ENCODE peak calls at places on chromosome 9, in seven cellular contexts. One of them, this sample, is unnamed.
A peak's percentile ranks its signal among the peaks of the same experiment; 100 is the strongest.

GRCh38 chr9:4334439-4334838 is 34.6 kb upstream of the GLIS3 start:
- DNase-seq in CD8-positive, alpha-beta memory T cell: no peak
- DNase-seq in ovary: peak; percentile 20
- DNase-seq in HuH-7.5: no peak
- DNase-seq in NCI-H446 treated with DMSO at 0.1 percent for 48 hours: no peak
- DNase-seq in left ventricle myocardium inferior: peak; percentile 36
- DNase-seq in AG10803: no peak
- DNase-seq in this sample: no peak

GRCh38 chr9:127651697-127652610 is 39.9 kb downstream of the STXBP1 start:
- DNase-seq in CD8-positive, alpha-beta memory T cell: no peak
- DNase-seq in ovary: no peak
- DNase-seq in HuH-7.5: no peak
- DNase-seq in NCI-H446 treated with DMSO at 0.1 percent for 48 hours: no peak
- DNase-seq in left ventricle myocardium inferior: no peak
- DNase-seq in AG10803: no peak
- DNase-seq in this sample: no peak

GRCh38 chr9:94639045-94639995 is at the start of gene FBP1:
- DNase-seq in CD8-positive, alpha-beta memory T cell: peak; percentile 19
- DNase-seq in ovary: no peak
- DNase-seq in HuH-7.5: no peak
- DNase-seq in NCI-H446 treated with DMSO at 0.1 percent for 48 hours: no peak
- DNase-seq in left ventricle myocardium inferior: peak; percentile 41
- DNase-seq in AG10803: no peak
- DNase-seq in this sample: no peak

GRCh38 chr9:129885018-129885669 is 49.9 kb downstream of the USP20 start:
- DNase-seq in CD8-positive, alpha-beta memory T cell: peak; percentile 21
- DNase-seq in ovary: peak; percentile 53
- DNase-seq in HuH-7.5: peak; percentile 85
- DNase-seq in NCI-H446 treated with DMSO at 0.1 percent for 48 hours: no peak
- DNase-seq in left ventricle myocardium inferior: no peak
- DNase-seq in AG10803: no peak
- DNase-seq in this sample: peak; percentile 60

GRCh38 chr9:114388764-114389375 is 1.1 kb upstream of the AKNA start:
- DNase-seq in CD8-positive, alpha-beta memory T cell: no peak
- DNase-seq in ovary: no peak
- DNase-seq in HuH-7.5: no peak
- DNase-seq in NCI-H446 treated with DMSO at 0.1 percent for 48 hours: no peak
- DNase-seq in left ventricle myocardium inferior: no peak
- DNase-seq in AG10803: no peak
- DNase-seq in this sample: no peak

GRCh38 chr9:137705443-137705863 is 86.6 kb downstream of the EHMT1 start:
- DNase-seq in CD8-positive, alpha-beta memory T cell: peak; percentile 17
- DNase-seq in ovary: no peak
- DNase-seq in HuH-7.5: no peak
- DNase-seq in NCI-H446 treated with DMSO at 0.1 percent for 48 hours: no peak
- DNase-seq in left ventricle myocardium inferior: no peak
- DNase-seq in AG10803: no peak
- DNase-seq in this sample: no peak

GRCh38 chr9:99004717-99005460 is 61.2 kb downstream of the COL15A1 start:
- DNase-seq in CD8-positive, alpha-beta memory T cell: no peak
- DNase-seq in ovary: no peak
- DNase-seq in HuH-7.5: no peak
- DNase-seq in NCI-H446 treated with DMSO at 0.1 percent for 48 hours: no peak
- DNase-seq in left ventricle myocardium inferior: no peak
- DNase-seq in AG10803: no peak
- DNase-seq in this sample: no peak

GRCh38 chr9:125494555-125494920 is 212.5 kb downstream of the MAPKAP1 start:
- DNase-seq in CD8-positive, alpha-beta memory T cell: no peak
- DNase-seq in ovary: no peak
- DNase-seq in HuH-7.5: no peak
- DNase-seq in NCI-H446 treated with DMSO at 0.1 percent for 48 hours: no peak
- DNase-seq in left ventricle myocardium inferior: no peak
- DNase-seq in AG10803: peak; percentile 28
- DNase-seq in this sample: no peak

GRCh38 chr9:137021979-137022619 is 5.9 kb downstream of the ABCA2 start:
- DNase-seq in CD8-positive, alpha-beta memory T cell: peak; percentile 65
- DNase-seq in ovary: peak; percentile 52
- DNase-seq in HuH-7.5: peak; percentile 87
- DNase-seq in NCI-H446 treated with DMSO at 0.1 percent for 48 hours: no peak
- DNase-seq in left ventricle myocardium inferior: no peak
- DNase-seq in AG10803: peak; percentile 35
- DNase-seq in this sample: peak; percentile 30

GRCh38 chr9:122888480-122888879 is 16.7 kb downstream of the RC3H2 start:
- DNase-seq in CD8-positive, alpha-beta memory T cell: no peak
- DNase-seq in ovary: no peak
- DNase-seq in HuH-7.5: no peak
- DNase-seq in NCI-H446 treated with DMSO at 0.1 percent for 48 hours: no peak
- DNase-seq in left ventricle myocardium inferior: no peak
- DNase-seq in AG10803: no peak
- DNase-seq in this sample: no peak

GRCh38 chr9:1869843-1870242 is 145.3 kb upstream of the SMARCA2 start:
- DNase-seq in CD8-positive, alpha-beta memory T cell: no peak
- DNase-seq in ovary: no peak
- DNase-seq in HuH-7.5: no peak
- DNase-seq in NCI-H446 treated with DMSO at 0.1 percent for 48 hours: peak; percentile 36
- DNase-seq in left ventricle myocardium inferior: no peak
- DNase-seq in AG10803: no peak
- DNase-seq in this sample: peak; percentile 42

GRCh38 chr9:125460346-125460745 is 198.7 kb downstream of the GAPVD1 start:
- DNase-seq in CD8-positive, alpha-beta memory T cell: no peak
- DNase-seq in ovary: no peak
- DNase-seq in HuH-7.5: no peak
- DNase-seq in NCI-H446 treated with DMSO at 0.1 percent for 48 hours: no peak
- DNase-seq in left ventricle myocardium inferior: no peak
- DNase-seq in AG10803: no peak
- DNase-seq in this sample: no peak

GRCh38 chr9:104808030-104808614 is 44.2 kb downstream of the NIPSNAP3B start:
- DNase-seq in CD8-positive, alpha-beta memory T cell: no peak
- DNase-seq in ovary: peak; percentile 36
- DNase-seq in HuH-7.5: no peak
- DNase-seq in NCI-H446 treated with DMSO at 0.1 percent for 48 hours: no peak
- DNase-seq in left ventricle myocardium inferior: no peak
- DNase-seq in AG10803: peak; percentile 54
- DNase-seq in this sample: peak; percentile 63

GRCh38 chr9:124873664-124874063 is 11.7 kb downstream of the ARPC5L start:
- DNase-seq in CD8-positive, alpha-beta memory T cell: peak; percentile 58
- DNase-seq in ovary: no peak
- DNase-seq in HuH-7.5: no peak
- DNase-seq in NCI-H446 treated with DMSO at 0.1 percent for 48 hours: no peak
- DNase-seq in left ventricle myocardium inferior: no peak
- DNase-seq in AG10803: no peak
- DNase-seq in this sample: no peak

GRCh38 chr9:22103650-22104575 is 94.8 kb upstream of the CDKN2B start:
- DNase-seq in CD8-positive, alpha-beta memory T cell: no peak
- DNase-seq in ovary: no peak
- DNase-seq in HuH-7.5: no peak
- DNase-seq in NCI-H446 treated with DMSO at 0.1 percent for 48 hours: no peak
- DNase-seq in left ventricle myocardium inferior: no peak
- DNase-seq in AG10803: peak; percentile 71
- DNase-seq in this sample: no peak

GRCh38 chr9:116073826-116074225 is 79.8 kb upstream of the PAPPA start:
- DNase-seq in CD8-positive, alpha-beta memory T cell: no peak
- DNase-seq in ovary: no peak
- DNase-seq in HuH-7.5: no peak
- DNase-seq in NCI-H446 treated with DMSO at 0.1 percent for 48 hours: no peak
- DNase-seq in left ventricle myocardium inferior: no peak
- DNase-seq in AG10803: peak; percentile 73
- DNase-seq in this sample: no peak

GRCh38 chr9:77475641-77476473 is 172.3 kb downstream of the GNA14 start:
- DNase-seq in CD8-positive, alpha-beta memory T cell: no peak
- DNase-seq in ovary: no peak
- DNase-seq in HuH-7.5: no peak
- DNase-seq in NCI-H446 treated with DMSO at 0.1 percent for 48 hours: no peak
- DNase-seq in left ventricle myocardium inferior: no peak
- DNase-seq in AG10803: peak; percentile 82
- DNase-seq in this sample: no peak

GRCh38 chr9:95981741-95982390 is 106.4 kb downstream of the ERCC6L2 start:
- DNase-seq in CD8-positive, alpha-beta memory T cell: peak; percentile 41
- DNase-seq in ovary: no peak
- DNase-seq in HuH-7.5: no peak
- DNase-seq in NCI-H446 treated with DMSO at 0.1 percent for 48 hours: no peak
- DNase-seq in left ventricle myocardium inferior: no peak
- DNase-seq in AG10803: no peak
- DNase-seq in this sample: peak; percentile 93

GRCh38 chr9:114389612-114390368 is 2.0 kb upstream of the AKNA start:
- DNase-seq in CD8-positive, alpha-beta memory T cell: peak; percentile 28
- DNase-seq in ovary: no peak
- DNase-seq in HuH-7.5: no peak
- DNase-seq in NCI-H446 treated with DMSO at 0.1 percent for 48 hours: no peak
- DNase-seq in left ventricle myocardium inferior: no peak
- DNase-seq in AG10803: no peak
- DNase-seq in this sample: no peak

GRCh38 chr9:129349571-129349947 is 171.5 kb upstream of the IER5L start:
- DNase-seq in CD8-positive, alpha-beta memory T cell: no peak
- DNase-seq in ovary: no peak
- DNase-seq in HuH-7.5: no peak
- DNase-seq in NCI-H446 treated with DMSO at 0.1 percent for 48 hours: no peak
- DNase-seq in left ventricle myocardium inferior: no peak
- DNase-seq in AG10803: no peak
- DNase-seq in this sample: no peak

GRCh38 chr9:133191989-133192388 is 17.1 kb downstream of the OBP2B start:
- DNase-seq in CD8-positive, alpha-beta memory T cell: no peak
- DNase-seq in ovary: no peak
- DNase-seq in HuH-7.5: no peak
- DNase-seq in NCI-H446 treated with DMSO at 0.1 percent for 48 hours: no peak
- DNase-seq in left ventricle myocardium inferior: no peak
- DNase-seq in AG10803: no peak
- DNase-seq in this sample: no peak

GRCh38 chr9:95937131-95937530 is 61.6 kb downstream of the ERCC6L2 start:
- DNase-seq in CD8-positive, alpha-beta memory T cell: no peak
- DNase-seq in ovary: no peak
- DNase-seq in HuH-7.5: no peak
- DNase-seq in NCI-H446 treated with DMSO at 0.1 percent for 48 hours: no peak
- DNase-seq in left ventricle myocardium inferior: no peak
- DNase-seq in AG10803: no peak
- DNase-seq in this sample: no peak

GRCh38 chr9:78676623-78677022 is 379.7 kb downstream of the PSAT1 start:
- DNase-seq in CD8-positive, alpha-beta memory T cell: no peak
- DNase-seq in ovary: no peak
- DNase-seq in HuH-7.5: no peak
- DNase-seq in NCI-H446 treated with DMSO at 0.1 percent for 48 hours: no peak
- DNase-seq in left ventricle myocardium inferior: no peak
- DNase-seq in AG10803: peak; percentile 86
- DNase-seq in this sample: no peak

GRCh38 chr9:92160786-92161185 is 45.6 kb upstream of the SPTLC1 start:
- DNase-seq in CD8-positive, alpha-beta memory T cell: no peak
- DNase-seq in ovary: no peak
- DNase-seq in HuH-7.5: no peak
- DNase-seq in NCI-H446 treated with DMSO at 0.1 percent for 48 hours: no peak
- DNase-seq in left ventricle myocardium inferior: no peak
- DNase-seq in AG10803: no peak
- DNase-seq in this sample: no peak

GRCh38 chr9:113220467-113221002 is 542 bp downstream of the FKBP15 start:
- DNase-seq in CD8-positive, alpha-beta memory T cell: peak; percentile 1
- DNase-seq in ovary: no peak
- DNase-seq in HuH-7.5: no peak
- DNase-seq in NCI-H446 treated with DMSO at 0.1 percent for 48 hours: no peak
- DNase-seq in left ventricle myocardium inferior: no peak
- DNase-seq in AG10803: peak; percentile 6
- DNase-seq in this sample: no peak

GRCh38 chr9:126860077-126860756 is at the start of gene ZBTB34:
- DNase-seq in CD8-positive, alpha-beta memory T cell: peak; percentile 76
- DNase-seq in ovary: peak; percentile 62
- DNase-seq in HuH-7.5: peak; percentile 54
- DNase-seq in NCI-H446 treated with DMSO at 0.1 percent for 48 hours: no peak
- DNase-seq in left ventricle myocardium inferior: peak; percentile 66
- DNase-seq in AG10803: peak; percentile 39
- DNase-seq in this sample: peak; percentile 76

GRCh38 chr9:120914410-120914809 is 12.2 kb downstream of the TRAF1 start:
- DNase-seq in CD8-positive, alpha-beta memory T cell: no peak
- DNase-seq in ovary: peak; percentile 15
- DNase-seq in HuH-7.5: no peak
- DNase-seq in NCI-H446 treated with DMSO at 0.1 percent for 48 hours: no peak
- DNase-seq in left ventricle myocardium inferior: no peak
- DNase-seq in AG10803: no peak
- DNase-seq in this sample: no peak

GRCh38 chr9:17204611-17205165 is 69.8 kb downstream of the CNTLN start:
- DNase-seq in CD8-positive, alpha-beta memory T cell: no peak
- DNase-seq in ovary: no peak
- DNase-seq in HuH-7.5: no peak
- DNase-seq in NCI-H446 treated with DMSO at 0.1 percent for 48 hours: no peak
- DNase-seq in left ventricle myocardium inferior: no peak
- DNase-seq in AG10803: no peak
- DNase-seq in this sample: peak; percentile 75

GRCh38 chr9:74810200-74810599 is 77.5 kb downstream of the TRPM6 start:
- DNase-seq in CD8-positive, alpha-beta memory T cell: no peak
- DNase-seq in ovary: no peak
- DNase-seq in HuH-7.5: no peak
- DNase-seq in NCI-H446 treated with DMSO at 0.1 percent for 48 hours: no peak
- DNase-seq in left ventricle myocardium inferior: no peak
- DNase-seq in AG10803: no peak
- DNase-seq in this sample: no peak

GRCh38 chr9:116191757-116192415 is 38.3 kb downstream of the PAPPA start:
- DNase-seq in CD8-positive, alpha-beta memory T cell: no peak
- DNase-seq in ovary: no peak
- DNase-seq in HuH-7.5: no peak
- DNase-seq in NCI-H446 treated with DMSO at 0.1 percent for 48 hours: no peak
- DNase-seq in left ventricle myocardium inferior: no peak
- DNase-seq in AG10803: no peak
- DNase-seq in this sample: no peak

GRCh38 chr9:114694146-114694545 is 12.2 kb upstream of the TEX48 start:
- DNase-seq in CD8-positive, alpha-beta memory T cell: no peak
- DNase-seq in ovary: no peak
- DNase-seq in HuH-7.5: no peak
- DNase-seq in NCI-H446 treated with DMSO at 0.1 percent for 48 hours: no peak
- DNase-seq in left ventricle myocardium inferior: no peak
- DNase-seq in AG10803: peak; percentile 93
- DNase-seq in this sample: no peak

GRCh38 chr9:16794871-16795639 is 75.4 kb downstream of the BNC2 start:
- DNase-seq in CD8-positive, alpha-beta memory T cell: no peak
- DNase-seq in ovary: peak; percentile 42
- DNase-seq in HuH-7.5: no peak
- DNase-seq in NCI-H446 treated with DMSO at 0.1 percent for 48 hours: no peak
- DNase-seq in left ventricle myocardium inferior: peak; percentile 31
- DNase-seq in AG10803: peak; percentile 98
- DNase-seq in this sample: no peak

GRCh38 chr9:128702949-128703615 is 779 bp downstream of the PKN3 start:
- DNase-seq in CD8-positive, alpha-beta memory T cell: no peak
- DNase-seq in ovary: no peak
- DNase-seq in HuH-7.5: peak; percentile 74
- DNase-seq in NCI-H446 treated with DMSO at 0.1 percent for 48 hours: no peak
- DNase-seq in left ventricle myocardium inferior: peak; percentile 40
- DNase-seq in AG10803: no peak
- DNase-seq in this sample: peak; percentile 45